ENCODE peak calls at places on chromosome 12, in ten cellular contexts. S is fibroblast of lung, D is astrocyte, J is endothelial cell, C is choroid plexus epithelial cell, L is GM10248, H is Panc1, A is esophagus muscularis mucosa, Q is cardiac fibroblast, X is GM20000. B is an unnamed sample.

GRCh38 chr12:28767836-28768348 is 381.2 kb upstream of the FAR2 start:
- DNase-seq in S (no peak), D (peak), J (no peak), C (no peak), L (no peak), H (no peak), A (no peak), Q (peak), X (no peak), B (no peak)

GRCh38 chr12:64739778-64740177 is 19.4 kb downstream of the GNS start:
- DNase-seq in S (no peak), D (no peak), J (no peak), C (no peak), L (no peak), H (no peak), A (no peak), Q (no peak), X (no peak), B (no peak)

GRCh38 chr12:54172102-54172630 is 16.6 kb downstream of the SMUG1 start:
- DNase-seq in S (no peak), D (no peak), J (no peak), C (no peak), L (no peak), H (no peak), A (no peak), Q (no peak), X (no peak), B (no peak)

GRCh38 chr12:10235761-10236631 is 23.3 kb downstream of the GABARAPL1 start:
- DNase-seq in S (peak), D (no peak), J (no peak), C (peak), L (peak), H (no peak), A (no peak), Q (peak), X (peak), B (peak)

GRCh38 chr12:70576341-70577282 is 60.6 kb downstream of the PTPRB start:
- DNase-seq in S (peak), D (peak), J (no peak), C (peak), L (peak), H (peak), A (no peak), Q (peak), X (peak), B (peak)

GRCh38 chr12:11347810-11348209 is 37.6 kb upstream of the PRB4 start:
- DNase-seq in S (no peak), D (no peak), J (no peak), C (peak), L (no peak), H (no peak), A (no peak), Q (no peak), X (no peak), B (no peak)

GRCh38 chr12:21526053-21526452 is at the start of gene SPX:
- DNase-seq in S (peak), D (no peak), J (no peak), C (peak), L (no peak), H (no peak), A (no peak), Q (peak), X (no peak), B (no peak)

GRCh38 chr12:75364918-75365317 is 26.0 kb upstream of the GLIPR1L2 start:
- DNase-seq in S (peak), D (no peak), J (no peak), C (peak), L (no peak), H (no peak), A (no peak), Q (no peak), X (no peak), B (no peak)

GRCh38 chr12:131893605-131894312 is 663 bp upstream of the ULK1 start:
- DNase-seq in S (no peak), D (no peak), J (no peak), C (no peak), L (no peak), H (no peak), A (no peak), Q (no peak), X (no peak), B (no peak)

GRCh38 chr12:123398918-123399617 is 15.1 kb downstream of the KMT5A start:
- DNase-seq in S (no peak), D (no peak), J (no peak), C (no peak), L (no peak), H (no peak), A (no peak), Q (peak), X (no peak), B (no peak)

GRCh38 chr12:58387199-58387598 is 445.8 kb downstream of the ATP23 start:
- DNase-seq in S (no peak), D (peak), J (no peak), C (peak), L (no peak), H (no peak), A (no peak), Q (peak), X (no peak), B (peak)

GRCh38 chr12:107057071-107057834 is 36.1 kb downstream of the CRY1 start:
- DNase-seq in S (peak), D (peak), J (no peak), C (peak), L (no peak), H (no peak), A (no peak), Q (peak), X (no peak), B (no peak)

GRCh38 chr12:13941258-13942249 is 39.8 kb downstream of the GRIN2B start:
- DNase-seq in S (peak), D (peak), J (peak), C (peak), L (peak), H (peak), A (peak), Q (peak), X (peak), B (peak)

GRCh38 chr12:130552483-130552996 is 163.6 kb downstream of the RIMBP2 start:
- DNase-seq in S (no peak), D (no peak), J (no peak), C (peak), L (no peak), H (no peak), A (no peak), Q (no peak), X (no peak), B (no peak)

GRCh38 chr12:132397934-132398385 is 68.6 kb upstream of the GALNT9 start:
- DNase-seq in S (no peak), D (no peak), J (no peak), C (no peak), L (no peak), H (no peak), A (no peak), Q (no peak), X (no peak), B (no peak)

GRCh38 chr12:96766232-96766631 is 140.8 kb upstream of the NEDD1 start:
- DNase-seq in S (no peak), D (no peak), J (no peak), C (peak), L (no peak), H (no peak), A (no peak), Q (no peak), X (no peak), B (peak)

GRCh38 chr12:71183018-71183417 is 25.2 kb upstream of the TSPAN8 start:
- DNase-seq in S (peak), D (peak), J (no peak), C (peak), L (no peak), H (no peak), A (no peak), Q (peak), X (no peak), B (peak)

GRCh38 chr12:56880416-56881035 is 53.7 kb downstream of the SDR9C7 start:
- DNase-seq in S (no peak), D (no peak), J (no peak), C (no peak), L (no peak), H (no peak), A (peak), Q (peak), X (no peak), B (no peak)

GRCh38 chr12:62588916-62589315 is 122.3 kb downstream of the MON2 start:
- DNase-seq in S (peak), D (peak), J (no peak), C (peak), L (no peak), H (no peak), A (no peak), Q (no peak), X (no peak), B (no peak)

GRCh38 chr12:118135788-118136558 is at the start of gene PEBP1:
- DNase-seq in S (peak), D (peak), J (peak), C (peak), L (peak), H (peak), A (peak), Q (peak), X (peak), B (peak)

GRCh38 chr12:54173066-54173726 is 15.6 kb downstream of the SMUG1 start:
- DNase-seq in S (peak), D (no peak), J (peak), C (peak), L (peak), H (no peak), A (no peak), Q (peak), X (peak), B (peak)

GRCh38 chr12:131046813-131047788 is 93.4 kb downstream of the ADGRD1 start:
- DNase-seq in S (no peak), D (no peak), J (no peak), C (no peak), L (peak), H (no peak), A (no peak), Q (no peak), X (no peak), B (no peak)

GRCh38 chr12:118103231-118103600 is 595 bp downstream of the VSIG10 start:
- DNase-seq in S (peak), D (peak), J (no peak), C (peak), L (no peak), H (no peak), A (no peak), Q (peak), X (peak), B (peak)

GRCh38 chr12:26226629-26227375 is 31.4 kb downstream of the SSPN start:
- DNase-seq in S (peak), D (peak), J (peak), C (peak), L (no peak), H (no peak), A (no peak), Q (no peak), X (no peak), B (peak)

GRCh38 chr12:131869871-131870418 is 24.5 kb upstream of the ULK1 start:
- DNase-seq in S (peak), D (peak), J (no peak), C (peak), L (no peak), H (peak), A (no peak), Q (peak), X (no peak), B (peak)

GRCh38 chr12:125185740-125186470 is 120.7 kb downstream of the AACS start:
- DNase-seq in S (peak), D (peak), J (peak), C (peak), L (peak), H (no peak), A (no peak), Q (peak), X (peak), B (peak)

GRCh38 chr12:103821773-103822172 is 19.3 kb downstream of the NT5DC3 start:
- DNase-seq in S (no peak), D (peak), J (no peak), C (peak), L (no peak), H (no peak), A (no peak), Q (no peak), X (no peak), B (no peak)

GRCh38 chr12:49121047-49121696 is 10.0 kb downstream of the TUBA1B start:
- DNase-seq in S (peak), D (peak), J (peak), C (peak), L (peak), H (peak), A (no peak), Q (peak), X (no peak), B (peak)

GRCh38 chr12:53214221-53214620 is 7.2 kb upstream of the ITGB7 start:
- DNase-seq in S (no peak), D (no peak), J (no peak), C (no peak), L (no peak), H (no peak), A (no peak), Q (no peak), X (no peak), B (no peak)

GRCh38 chr12:97017213-97017612 is 110.2 kb downstream of the NEDD1 start:
- DNase-seq in S (no peak), D (no peak), J (no peak), C (no peak), L (no peak), H (no peak), A (no peak), Q (no peak), X (no peak), B (no peak)

GRCh38 chr12:126651133-126651532 is 1585.9 kb downstream of the AACS start:
- DNase-seq in S (no peak), D (no peak), J (no peak), C (no peak), L (no peak), H (no peak), A (no peak), Q (no peak), X (no peak), B (no peak)
- TF ChIP-seq CTCF in S (no peak), D (no peak), J (no peak), C (no peak), L (no peak), H (no peak), A (no peak), Q (no peak), X (no peak), B (no peak)

GRCh38 chr12:121209221-121209620 is 708 bp upstream of the P2RX4 start:
- DNase-seq in S (no peak), D (no peak), J (no peak), C (no peak), L (no peak), H (no peak), A (no peak), Q (no peak), X (no peak), B (no peak)

GRCh38 chr12:121212875-121213274 is 2.9 kb downstream of the P2RX4 start:
- DNase-seq in S (no peak), D (no peak), J (no peak), C (no peak), L (no peak), H (no peak), A (no peak), Q (no peak), X (no peak), B (no peak)

GRCh38 chr12:121214171-121214777 is 4.3 kb downstream of the P2RX4 start:
- DNase-seq in S (peak), D (peak), J (no peak), C (peak), L (no peak), H (no peak), A (no peak), Q (peak), X (no peak), B (no peak)

GRCh38 chr12:121205491-121205890 is 4.4 kb upstream of the P2RX4 start:
- DNase-seq in S (no peak), D (no peak), J (no peak), C (no peak), L (no peak), H (no peak), A (no peak), Q (no peak), X (no peak), B (no peak)

GRCh38 chr12:121209629-121210572 is at the start of gene P2RX4:
- DNase-seq in S (peak), D (peak), J (peak), C (peak), L (peak), H (no peak), A (peak), Q (peak), X (peak), B (peak)
- TF ChIP-seq CTCF in S (no peak), D (no peak), J (no peak), C (no peak), L (peak), H (peak), A (peak), Q (peak), X (peak), B (peak)

GRCh38 chr12:19707948-19708409 is 268.7 kb downstream of the AEBP2 start:
- DNase-seq in S (peak), D (peak), J (no peak), C (peak), L (no peak), H (no peak), A (no peak), Q (no peak), X (no peak), B (no peak)
- TF ChIP-seq CTCF in S (peak), D (no peak), J (peak), C (no peak), L (no peak), H (no peak), A (no peak), Q (peak), X (no peak), B (no peak)

DNA sequence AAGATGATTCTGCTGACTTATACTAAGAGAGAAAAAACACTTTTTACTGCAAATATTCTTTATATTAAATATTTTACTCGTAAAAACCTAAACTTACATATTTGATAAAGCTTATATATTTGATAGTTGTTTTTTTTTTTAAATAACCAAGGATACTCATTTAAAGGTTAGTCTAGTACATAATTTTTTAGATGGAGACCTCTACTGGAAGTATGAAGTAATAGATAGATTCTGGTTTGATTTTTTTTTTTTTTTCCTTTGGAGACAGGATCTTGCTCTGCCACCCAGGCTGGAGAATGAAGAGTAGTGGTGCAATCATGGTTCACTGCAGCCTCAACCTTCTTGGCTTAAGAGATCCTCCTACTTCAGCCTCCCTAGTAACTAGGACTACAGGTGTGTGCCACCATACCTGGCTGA is 16.4 kb downstream of the ARID2 start:
- DNase-seq in S (peak), D (no peak), J (no peak), C (peak), L (no peak), H (no peak), A (no peak), Q (peak), X (peak), B (no peak)
- TF ChIP-seq CTCF in S (no peak), D (peak), J (peak), C (peak), L (peak), H (peak), A (peak), Q (peak), X (no peak), B (no peak)